ENCODE peak calls at places on chromosomes 16 and 17, in eight cellular contexts. M is stomach; O is activated T-helper 2 cell treated with anti-CD3 and anti-CD28 coated beads, Interferon-gamma antibody, Interleukin-2, Interleukin-4, amounts not matched to agents 10 μg/mL and 5 μg/mL and 100 μg/mL, durations not matched to agents 14 hours and 24 hours and 36 hours; E is Calu3; K is esophagus muscularis mucosa; F is iris pigment epithelial cell; S is stimulated activated CD4-positive, alpha-beta T cell treated with anti-CD3 and anti-CD28 coated beads, Interleukin-12 subunit alpha, Interleukin-12 subunit beta, amount 100 ng/mL, for 24 hours; A is posterior cingulate gyrus. U is an unnamed sample.

GRCh38 chr16:48386559-48387312 is 1.5 kb upstream of the SIAH1 start:
- DNase-seq in M (no peak), O (no peak), E (no peak), K (no peak), F (peak; percentile 40), S (no peak), A (no peak), U (no peak)

GRCh38 chr16:60646631-60647030 is 1389.6 kb downstream of the CDH8 start:
- DNase-seq in M (no peak), O (no peak), E (no peak), K (no peak), F (no peak), S (no peak), A (no peak), U (no peak)

GRCh38 chr16:70805787-70806186 is 4.8 kb upstream of the VAC14 start:
- DNase-seq in M (no peak), O (no peak), E (no peak), K (no peak), F (peak; percentile 91), S (no peak), A (no peak), U (no peak)

GRCh38 chr16:27867122-27868110 is 196.1 kb downstream of the GSG1L start:
- DNase-seq in M (peak; percentile 53), O (peak; percentile 66), E (peak; percentile 81), K (no peak), F (peak; percentile 81), S (peak; percentile 63), A (peak; percentile 72), U (peak; percentile 60)

GRCh38 chr17:60231234-60231633 is 81.5 kb downstream of the CA4 start:
- DNase-seq in M (no peak), O (no peak), E (no peak), K (no peak), F (peak; percentile 55), S (no peak), A (no peak), U (no peak)

GRCh38 chr16:28100810-28101532 is 37.5 kb upstream of the GSG1L start:
- DNase-seq in M (no peak), O (no peak), E (no peak), K (no peak), F (no peak), S (no peak), A (no peak), U (no peak)

GRCh38 chr16:13829712-13830304 is 90.1 kb upstream of the ERCC4 start:
- DNase-seq in M (no peak), O (no peak), E (peak; percentile 6), K (no peak), F (no peak), S (no peak), A (no peak), U (no peak)

GRCh38 chr17:43531082-43531378 is 15.1 kb downstream of the ETV4 start:
- DNase-seq in M (no peak), O (no peak), E (no peak), K (no peak), F (no peak), S (no peak), A (no peak), U (no peak)

GRCh38 chr16:75618782-75619181 is 4.3 kb downstream of the ADAT1 start:
- DNase-seq in M (no peak), O (no peak), E (no peak), K (no peak), F (no peak), S (no peak), A (no peak), U (no peak)

GRCh38 chr17:43927101-43927935 is 15.0 kb downstream of the PPY start:
- DNase-seq in M (peak; percentile 27), O (no peak), E (no peak), K (no peak), F (no peak), S (no peak), A (no peak), U (no peak)

GRCh38 chr17:10875984-10876555 is 38.2 kb upstream of the PIRT start:
- DNase-seq in M (peak; percentile 63), O (no peak), E (peak; percentile 46), K (no peak), F (peak; percentile 20), S (peak; percentile 17), A (peak; percentile 67), U (peak; percentile 35)

GRCh38 chr17:34255381-34255732 is 272 bp downstream of the CCL2 start:
- DNase-seq in M (no peak), O (no peak), E (no peak), K (no peak), F (no peak), S (no peak), A (no peak), U (no peak)

GRCh38 chr16:77680496-77680895 is 41.8 kb upstream of the NUDT7 start:
- DNase-seq in M (no peak), O (no peak), E (no peak), K (no peak), F (no peak), S (no peak), A (no peak), U (no peak)

GRCh38 chr17:28716740-28717577 is 709 bp downstream of the RAB34 start:
- DNase-seq in M (no peak), O (no peak), E (no peak), K (no peak), F (peak; percentile 47), S (no peak), A (no peak), U (peak; percentile 58)

GRCh38 chr17:6699997-6700947 is 12.9 kb downstream of the SLC13A5 start:
- DNase-seq in M (peak; percentile 48), O (no peak), E (no peak), K (no peak), F (no peak), S (no peak), A (no peak), U (no peak)

GRCh38 chr16:90018297-90019200 is 707 bp downstream of the DBNDD1 start:
- DNase-seq in M (peak; percentile 64), O (no peak), E (peak; percentile 55), K (no peak), F (no peak), S (no peak), A (no peak), U (no peak)

GRCh38 chr16:77273815-77274214 is 74.6 kb downstream of the SYCE1L start:
- DNase-seq in M (no peak), O (no peak), E (no peak), K (no peak), F (peak; percentile 44), S (no peak), A (no peak), U (no peak)

GRCh38 chr17:75849724-75850123 is 5.4 kb downstream of the WBP2 start:
- DNase-seq in M (no peak), O (no peak), E (no peak), K (no peak), F (no peak), S (no peak), A (no peak), U (no peak)

GRCh38 chr16:89040391-89040790 is 53.3 kb upstream of the ACSF3 start:
- DNase-seq in M (no peak), O (no peak), E (no peak), K (no peak), F (no peak), S (no peak), A (no peak), U (no peak)

GRCh38 chr17:3892095-3892998 is 506 bp downstream of the CAMKK1 start:
- DNase-seq in M (peak; percentile 65), O (peak; percentile 69), E (peak; percentile 28), K (peak; percentile 94), F (peak; percentile 57), S (peak; percentile 47), A (peak; percentile 57), U (peak; percentile 85)